ENCODE peak calls at places on chromosomes 2 and 18, in eight cellular contexts. T, Y, X, P, F, E, D and U are unnamed samples.

GRCh38 chr2:170924969-170925368 is 4.1 kb upstream of the GORASP2 start:
- DNase-seq in T (no peak), Y (no peak), X (no peak), P (no peak), F (no peak), E (no peak), D (no peak), U (peak; percentile 37)

GRCh38 chr2:112793449-112793978 is 9.2 kb upstream of the IL1A start:
- DNase-seq in T (peak; percentile 20), Y (no peak), X (no peak), P (no peak), F (no peak), E (no peak), D (peak; percentile 56), U (peak; percentile 55)

GRCh38 chr2:127308586-127309138 is 14.7 kb upstream of the ERCC3 start:
- DNase-seq in T (no peak), Y (no peak), X (no peak), P (no peak), F (no peak), E (no peak), D (no peak), U (no peak)

GRCh38 chr2:164692114-164692513 is 70.8 kb upstream of the GRB14 start:
- DNase-seq in T (no peak), Y (no peak), X (no peak), P (peak; percentile 8), F (no peak), E (no peak), D (no peak), U (no peak)

GRCh38 chr18:36047521-36047920 is 19.8 kb downstream of the RPRD1A start:
- DNase-seq in T (no peak), Y (no peak), X (no peak), P (no peak), F (no peak), E (no peak), D (no peak), U (no peak)

GRCh38 chr2:203673933-203674332 is 32.5 kb upstream of the CD28 start:
- DNase-seq in T (peak; percentile 62), Y (no peak), X (no peak), P (no peak), F (no peak), E (no peak), D (peak; percentile 44), U (peak; percentile 90)

GRCh38 chr2:239606955-239607794 is 206.4 kb upstream of the HDAC4 start:
- DNase-seq in T (no peak), Y (no peak), X (no peak), P (no peak), F (no peak), E (no peak), D (no peak), U (no peak)

GRCh38 chr2:18971628-18972027 is 382.3 kb upstream of the NT5C1B start:
- DNase-seq in T (peak; percentile 25), Y (no peak), X (no peak), P (no peak), F (no peak), E (no peak), D (no peak), U (no peak)

GRCh38 chr2:72914226-72915075 is 2.9 kb upstream of the EMX1 start:
- DNase-seq in T (no peak), Y (no peak), X (no peak), P (no peak), F (no peak), E (no peak), D (no peak), U (no peak)

GRCh38 chr2:120231974-120232635 is 8.9 kb upstream of the TMEM185B start:
- DNase-seq in T (peak; percentile 20), Y (peak; percentile 72), X (peak; percentile 50), P (no peak), F (no peak), E (peak; percentile 81), D (peak; percentile 59), U (peak; percentile 95)

GRCh38 chr2:64594563-64594989 is 59.1 kb downstream of the SERTAD2 start:
- DNase-seq in T (peak; percentile 78), Y (no peak), X (no peak), P (no peak), F (no peak), E (no peak), D (no peak), U (no peak)

GRCh38 chr2:14634223-14634884 is 1.8 kb downstream of the LRATD1 start:
- DNase-seq in T (peak; percentile 81), Y (no peak), X (no peak), P (peak; percentile 9), F (peak; percentile 89), E (peak; percentile 72), D (no peak), U (peak; percentile 18)

GRCh38 chr2:161586517-161587167 is 37.6 kb upstream of the SLC4A10 start:
- DNase-seq in T (peak; percentile 23), Y (no peak), X (no peak), P (peak; percentile 56), F (peak; percentile 39), E (no peak), D (no peak), U (peak; percentile 6)

GRCh38 chr18:32549248-32549842 is 78.7 kb upstream of the GAREM1 start:
- DNase-seq in T (peak; percentile 27), Y (peak; percentile 23), X (no peak), P (peak; percentile 65), F (peak; percentile 68), E (no peak), D (no peak), U (peak; percentile 53)

GRCh38 chr2:70561893-70562292 is 8.3 kb upstream of the TGFA start:
- DNase-seq in T (no peak), Y (no peak), X (no peak), P (no peak), F (no peak), E (no peak), D (no peak), U (no peak)

GRCh38 chr2:101717041-101717817 is 19.7 kb downstream of the MAP4K4 start:
- DNase-seq in T (no peak), Y (peak; percentile 46), X (no peak), P (no peak), F (no peak), E (peak; percentile 88), D (peak; percentile 54), U (peak; percentile 74)

GRCh38 chr18:21513292-21513691 is 87.2 kb downstream of the ESCO1 start:
- DNase-seq in T (no peak), Y (no peak), X (no peak), P (no peak), F (no peak), E (no peak), D (no peak), U (no peak)

GRCh38 chr18:44744206-44745180 is 63.8 kb downstream of the SETBP1 start:
- DNase-seq in T (no peak), Y (no peak), X (no peak), P (no peak), F (peak; percentile 69), E (peak; percentile 78), D (no peak), U (no peak)

GRCh38 chr2:105403785-105404698 is 5.2 kb upstream of the FHL2 start:
- DNase-seq in T (peak; percentile 95), Y (no peak), X (no peak), P (no peak), F (no peak), E (no peak), D (no peak), U (no peak)

GRCh38 chr2:234620018-234620417 is 123.1 kb upstream of the ARL4C start:
- DNase-seq in T (no peak), Y (no peak), X (no peak), P (peak; percentile 93), F (no peak), E (no peak), D (no peak), U (no peak)

GRCh38 chr2:38978504-38978903 is 88.8 kb downstream of the ARHGEF33 start:
- DNase-seq in T (no peak), Y (no peak), X (no peak), P (no peak), F (no peak), E (no peak), D (no peak), U (no peak)

GRCh38 chr18:41906528-41907256 is 48.3 kb upstream of the PIK3C3 start:
- DNase-seq in T (peak; percentile 44), Y (peak; percentile 5), X (no peak), P (peak; percentile 55), F (peak; percentile 54), E (no peak), D (peak; percentile 39), U (peak; percentile 85)

GRCh38 chr2:11938196-11938595 is 191.8 kb downstream of the LPIN1 start:
- DNase-seq in T (peak; percentile 57), Y (no peak), X (no peak), P (no peak), F (no peak), E (no peak), D (no peak), U (no peak)

GRCh38 chr2:231050018-231050901 is 6.4 kb upstream of the PSMD1 start:
- DNase-seq in T (no peak), Y (no peak), X (no peak), P (no peak), F (peak; percentile 9), E (no peak), D (no peak), U (no peak)

GRCh38 chr2:203682688-203683130 is 23.7 kb upstream of the CD28 start:
- DNase-seq in T (peak; percentile 62), Y (no peak), X (no peak), P (no peak), F (no peak), E (no peak), D (no peak), U (no peak)

GRCh38 chr18:1094408-1094807 is 189.7 kb downstream of the ADCYAP1 start:
- DNase-seq in T (no peak), Y (no peak), X (no peak), P (peak; percentile 31), F (no peak), E (no peak), D (no peak), U (no peak)

GRCh38 chr2:9972621-9973445 is 21.3 kb downstream of the GRHL1 start:
- DNase-seq in T (peak; percentile 48), Y (no peak), X (no peak), P (no peak), F (no peak), E (no peak), D (no peak), U (no peak)

GRCh38 chr18:77119101-77119850 is 13.3 kb downstream of the MBP start:
- DNase-seq in T (no peak), Y (no peak), X (no peak), P (no peak), F (no peak), E (no peak), D (no peak), U (no peak)

GRCh38 chr2:165529130-165529529 is 59.6 kb downstream of the CSRNP3 start:
- DNase-seq in T (no peak), Y (no peak), X (no peak), P (peak; percentile 70), F (no peak), E (no peak), D (no peak), U (peak; percentile 10)

GRCh38 chr18:52090005-52090404 is 250.0 kb upstream of the DCC start:
- DNase-seq in T (no peak), Y (no peak), X (no peak), P (no peak), F (no peak), E (no peak), D (no peak), U (no peak)

GRCh38 chr2:227813562-227814353 is at the start of gene CCL20:
- DNase-seq in T (no peak), Y (no peak), X (no peak), P (no peak), F (no peak), E (no peak), D (no peak), U (no peak)

GRCh38 chr2:232368311-232368731 is 10.2 kb upstream of the ALPP start:
- DNase-seq in T (peak; percentile 68), Y (no peak), X (no peak), P (no peak), F (no peak), E (no peak), D (no peak), U (no peak)

GRCh38 chr2:105391763-105392662 is 6.8 kb downstream of the FHL2 start:
- DNase-seq in T (no peak), Y (no peak), X (no peak), P (no peak), F (no peak), E (no peak), D (no peak), U (no peak)

GRCh38 chr2:69143726-69144360 is 130.9 kb downstream of the ANTXR1 start:
- DNase-seq in T (no peak), Y (no peak), X (no peak), P (no peak), F (no peak), E (no peak), D (no peak), U (no peak)